ENCODE peak calls at places on chromosomes 4 and X, in five cellular contexts. C is non-pigmented ciliary epithelial cell, T is NCI-H1092, P is NCI-H2029, K is brain microvascular endothelial cell. O is an unnamed sample.

GRCh38 chrX:109926743-109927662 is 75.9 kb upstream of the TMEM164 start:
- DNase-seq in C (no peak), P (no peak), T (no peak), K (no peak), O (no peak)

GRCh38 chrX:19698125-19698524 is 182.8 kb upstream of the MAP3K15 start:
- DNase-seq in K (no peak), T (no peak), P (no peak), C (no peak), O (peak)

GRCh38 chr4:116489739-116490138 is 595.6 kb downstream of the TRAM1L1 start:
- DNase-seq in C (no peak), P (no peak), K (no peak), T (no peak), O (no peak)

GRCh38 chr4:124459922-124460301 is 252.6 kb downstream of the ANKRD50 start:
- DNase-seq in T (no peak), P (no peak), K (no peak), C (no peak), O (peak)

GRCh38 chr4:122005064-122005755 is 53.4 kb upstream of the TRPC3 start:
- DNase-seq in K (peak), P (no peak), T (no peak), C (peak), O (peak)

GRCh38 chr4:162847945-162848549 is 318.6 kb downstream of the NAF1 start:
- DNase-seq in T (no peak), C (no peak), P (no peak), K (no peak), O (no peak)

GRCh38 chrX:5242091-5242790 is 986.4 kb downstream of the NLGN4X start:
- DNase-seq in K (no peak), P (no peak), T (no peak), C (no peak), O (no peak)

GRCh38 chr4:84985952-84986351 is 19.5 kb upstream of the WDFY3 start:
- DNase-seq in K (peak), P (no peak), T (no peak), C (peak), O (no peak)

GRCh38 chr4:86596802-86597201 is 2.7 kb downstream of the PTPN13 start:
- DNase-seq in K (no peak), P (no peak), C (no peak), T (no peak), O (no peak)

GRCh38 chrX:9862525-9862924 is 76.3 kb downstream of the SHROOM2 start:
- DNase-seq in T (no peak), K (no peak), C (no peak), P (no peak), O (no peak)

GRCh38 chr4:114136067-114136466 is 156.6 kb upstream of the ARSJ start:
- DNase-seq in C (no peak), T (no peak), K (no peak), P (no peak), O (no peak)

GRCh38 chrX:148282504-148282903 is 217.9 kb upstream of the AFF2 start:
- DNase-seq in T (no peak), C (no peak), K (no peak), P (no peak), O (no peak)

GRCh38 chrX:22296871-22297270 is 24.2 kb downstream of the CBLL2 start:
- DNase-seq in T (no peak), C (no peak), P (no peak), K (no peak), O (peak)

GRCh38 chr4:102552781-102553180 is 51.6 kb downstream of the NFKB1 start:
- DNase-seq in K (no peak), C (no peak), P (no peak), T (no peak), O (no peak)

GRCh38 chr4:122914292-122914904 is 8.0 kb downstream of the NUDT6 start:
- DNase-seq in T (no peak), P (no peak), C (no peak), K (no peak), O (no peak)

GRCh38 chr4:179165862-179166261 is 1723.6 kb upstream of the AGA start:
- DNase-seq in P (no peak), C (no peak), K (no peak), T (no peak), O (no peak)

GRCh38 chrX:146396409-146396808 is 413.2 kb upstream of the CXorf51B start:
- DNase-seq in C (no peak), P (no peak), T (no peak), K (no peak), O (no peak)

GRCh38 chrX:2608638-2609430 is 82.3 kb upstream of the CD99 start:
- DNase-seq in C (peak), P (no peak), T (no peak), K (peak), O (peak)

GRCh38 chr4:74444891-74445642 is at the start of gene AREG:
- DNase-seq in C (no peak), K (peak), T (peak), P (no peak), O (peak)

GRCh38 chrX:47566841-47567240 is 5.8 kb downstream of the ARAF start:
- DNase-seq in T (no peak), C (no peak), P (no peak), K (no peak), O (no peak)

GRCh38 chr4:26613242-26613641 is 29.4 kb downstream of the TBC1D19 start:
- DNase-seq in T (no peak), C (no peak), K (no peak), P (no peak), O (no peak)

GRCh38 chrX:106484233-106484632 is 127.5 kb upstream of the RADX start:
- DNase-seq in P (no peak), C (no peak), T (no peak), K (no peak), O (no peak)

GRCh38 chrX:87900320-87900908 is 382.8 kb downstream of the KLHL4 start:
- DNase-seq in P (no peak), C (no peak), K (no peak), T (no peak), O (no peak)

GRCh38 chrX:42220083-42220482 is 296.7 kb upstream of the CASK start:
- DNase-seq in K (no peak), T (no peak), P (peak), C (no peak), O (no peak)

GRCh38 chrX:13570245-13570573 is 808 bp downstream of the EGFL6 start:
- DNase-seq in K (no peak), T (no peak), P (no peak), C (no peak), O (no peak)

GRCh38 chr4:125728568-125728967 is 413.8 kb downstream of the FAT4 start:
- DNase-seq in K (peak), P (no peak), T (no peak), C (peak), O (peak)